ENCODE peak calls at places on chromosomes 7 and 10, in four cellular contexts. E, Q, G and N are unnamed samples.

GRCh38 chr7:42235734-42236133 is 1.3 kb downstream of the GLI3 start:
- DNase-seq in G (peak; percentile 38), E (peak; percentile 47), Q (peak; percentile 39), N (peak; percentile 31)

GRCh38 chr7:2771274-2771711 is 72.8 kb downstream of the GNA12 start:
- DNase-seq in Q (no peak), G (no peak), E (no peak), N (no peak)

GRCh38 chr7:66204822-66205735 is at the start of gene TPST1:
- DNase-seq in Q (peak; percentile 98), E (peak; percentile 91), G (peak; percentile 82), N (peak; percentile 94)

GRCh38 chr7:51023547-51023946 is 240.9 kb upstream of the GRB10 start:
- DNase-seq in Q (no peak), E (no peak), G (no peak), N (no peak)

GRCh38 chr7:13016633-13017324 is 329.3 kb downstream of the ARL4A start:
- DNase-seq in E (peak; percentile 62), G (peak; percentile 28), Q (peak; percentile 26), N (no peak)

GRCh38 chr7:142750321-142750938 is 1.2 kb downstream of the PRSS1 start:
- DNase-seq in E (no peak), G (no peak), Q (no peak), N (no peak)

GRCh38 chr7:89401099-89401498 is 605.6 kb upstream of the TEX47 start:
- DNase-seq in E (no peak), Q (no peak), G (no peak), N (no peak)

GRCh38 chr10:63384001-63384400 is 81.8 kb downstream of the JMJD1C start:
- DNase-seq in G (no peak), Q (no peak), E (no peak), N (no peak)

GRCh38 chr10:70984986-70985719 is 96.8 kb upstream of the PCBD1 start:
- DNase-seq in E (no peak), Q (no peak), G (no peak), N (no peak)

GRCh38 chr10:5563991-5564536 is 39.3 kb downstream of the CALML3 start:
- DNase-seq in G (peak; percentile 93), Q (no peak), E (peak; percentile 95), N (no peak)

GRCh38 chr7:74254858-74255379 is 720 bp upstream of the RFC2 start:
- DNase-seq in E (no peak), Q (no peak), G (no peak), N (no peak)

GRCh38 chr7:128137096-128137655 is 103.9 kb upstream of the LEP start:
- DNase-seq in Q (no peak), E (peak; percentile 78), G (no peak), N (no peak)

GRCh38 chr7:45143616-45144015 is 14.0 kb upstream of the RAMP3 start:
- DNase-seq in G (peak; percentile 54), E (peak; percentile 88), Q (no peak), N (no peak)

GRCh38 chr7:15131661-15132060 is 229.1 kb upstream of the DGKB start:
- DNase-seq in E (no peak), Q (no peak), G (no peak), N (no peak)

GRCh38 chr7:50399206-50399605 is 50.9 kb downstream of the FIGNL1 start:
- DNase-seq in E (no peak), G (no peak), Q (no peak), N (no peak)

GRCh38 chr7:75732764-75733630 is 5.7 kb downstream of the HIP1 start:
- DNase-seq in G (peak; percentile 84), E (peak; percentile 97), Q (no peak), N (no peak)

GRCh38 chr10:93026072-93026471 is 34.5 kb upstream of the CYP26C1 start:
- DNase-seq in Q (no peak), G (no peak), E (no peak), N (no peak)

GRCh38 chr7:120611959-120612358 is 246.0 kb downstream of the TSPAN12 start:
- DNase-seq in G (no peak), E (no peak), Q (no peak), N (no peak)

GRCh38 chr7:37201876-37202198 is 246.8 kb downstream of the ELMO1 start:
- DNase-seq in E (no peak), G (no peak), Q (no peak), N (no peak)

GRCh38 chr7:34851431-34851830 is 185.9 kb downstream of the DPY19L1 start:
- DNase-seq in Q (no peak), E (no peak), G (no peak), N (no peak)

GRCh38 chr10:18793951-18794350 is 134.7 kb downstream of the ARL5B start:
- DNase-seq in Q (peak; percentile 39), E (peak; percentile 32), G (peak; percentile 14), N (peak; percentile 71)

GRCh38 chr7:465710-466400 is 53.8 kb downstream of the PDGFA start:
- DNase-seq in G (no peak), Q (no peak), E (peak; percentile 32), N (no peak)

GRCh38 chr10:131818510-131819234 is 82.1 kb upstream of the PPP2R2D start:
- DNase-seq in E (no peak), G (no peak), Q (no peak), N (no peak)

GRCh38 chr10:12849351-12850181 is 151.9 kb downstream of the CCDC3 start:
- DNase-seq in E (no peak), G (peak; percentile 61), Q (no peak), N (no peak)

GRCh38 chr10:72688208-72688651 is 3.7 kb upstream of the MCU start:
- DNase-seq in Q (no peak), E (peak; percentile 87), G (peak; percentile 83), N (peak; percentile 25)

GRCh38 chr10:122504551-122504950 is 43.2 kb downstream of the HTRA1 start:
- DNase-seq in Q (no peak), G (peak; percentile 72), E (peak; percentile 94), N (peak; percentile 19)

GRCh38 chr10:96840841-96841518 is 8.9 kb downstream of the LCOR start:
- DNase-seq in Q (no peak), G (peak; percentile 87), E (no peak), N (no peak)

GRCh38 chr7:74364061-74364460 is 74.9 kb downstream of the CLIP2 start:
- DNase-seq in Q (peak; percentile 26), G (no peak), E (peak; percentile 17), N (no peak)

GRCh38 chr10:11823122-11823988 is at the start of gene PROSER2:
- DNase-seq in Q (peak; percentile 73), E (peak; percentile 78), G (peak; percentile 66), N (peak; percentile 86)

GRCh38 chr7:85094046-85094720 is 92.7 kb downstream of the SEMA3D start:
- DNase-seq in G (no peak), Q (no peak), E (no peak), N (no peak)

GRCh38 chr10:132644544-132645530 is 107.2 kb downstream of the INPP5A start:
- DNase-seq in Q (no peak), E (no peak), G (no peak), N (no peak)

GRCh38 chr10:79221110-79222051 is 125.9 kb upstream of the PPIF start:
- DNase-seq in G (no peak), E (peak; percentile 91), Q (peak; percentile 85), N (no peak)

GRCh38 chr10:47013469-47014169 is 102.4 kb downstream of the PTPN20 start:
- DNase-seq in G (no peak), Q (no peak), E (peak; percentile 77), N (no peak)

GRCh38 chr10:104304927-104305326 is 33.3 kb downstream of the ITPRIP start:
- DNase-seq in Q (no peak), E (no peak), G (no peak), N (no peak)

GRCh38 chr7:55472928-55473725 is 99.2 kb downstream of the VOPP1 start:
- DNase-seq in E (no peak), Q (no peak), G (no peak), N (no peak)

GRCh38 chr7:139823855-139824670 is 5.0 kb upstream of the TBXAS1 start:
- DNase-seq in E (no peak), G (no peak), Q (no peak), N (no peak)

GRCh38 chr7:5824297-5824610 is 42.8 kb upstream of the RNF216 start:
- DNase-seq in G (no peak), E (no peak), Q (no peak), N (no peak)

GRCh38 chr10:773562-774161 is 84.2 kb upstream of the DIP2C start:
- DNase-seq in G (no peak), Q (no peak), E (no peak), N (no peak)

GRCh38 chr10:35331894-35332640 is 4.2 kb upstream of the CCNY start:
- DNase-seq in G (peak; percentile 94), Q (no peak), E (peak; percentile 96), N (peak; percentile 47)

DNA sequence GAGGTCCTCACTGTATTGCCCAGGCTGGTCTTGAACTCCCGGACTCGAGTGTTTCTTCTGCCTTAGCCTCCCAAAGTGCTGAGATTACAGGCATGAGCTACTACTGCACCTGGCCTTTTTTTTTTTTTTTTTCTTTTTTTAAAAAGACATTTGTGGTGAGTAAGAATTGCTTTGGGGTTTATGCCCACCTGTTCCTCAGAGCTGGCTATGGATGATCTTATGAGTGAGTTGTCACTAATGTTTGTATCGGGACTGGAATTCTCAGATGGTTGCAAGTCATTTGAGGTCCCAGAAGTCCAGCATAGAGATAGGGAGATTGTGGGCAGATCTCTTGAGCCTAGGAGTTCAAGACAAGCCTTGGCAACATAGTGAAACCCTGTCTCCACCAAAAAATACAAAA is 35.2 kb downstream of the ZRANB1 start:
- DNase-seq in E (no peak), Q (no peak), G (no peak), N (no peak)
- H3K27ac ChIP-seq in E (no peak overlapping the region), Q (no peak overlapping the region), G (no peak overlapping the region), N (no peak overlapping the region)

GRCh38 chr7:108331971-108332370 is 124.3 kb downstream of the NRCAM start:
- DNase-seq in Q (no peak), E (no peak), G (no peak), N (no peak)
- TF ChIP-seq EZH2 in Q (no peak), E (no peak), G (no peak), N (no peak)

GRCh38 chr10:45491061-45491460 is 117.0 kb downstream of the ALOX5 start:
- DNase-seq in G (peak; percentile 16), Q (no peak), E (no peak), N (no peak)
- H3K9me3 ChIP-seq in G (peaks cover 4% of the 10 kb centered on the region), Q (peaks cover 5% of the 10 kb centered on the region), E (no peaks in the 10 kb centered on the region), N (peaks cover 6% of the 10 kb centered on the region)

DNA sequence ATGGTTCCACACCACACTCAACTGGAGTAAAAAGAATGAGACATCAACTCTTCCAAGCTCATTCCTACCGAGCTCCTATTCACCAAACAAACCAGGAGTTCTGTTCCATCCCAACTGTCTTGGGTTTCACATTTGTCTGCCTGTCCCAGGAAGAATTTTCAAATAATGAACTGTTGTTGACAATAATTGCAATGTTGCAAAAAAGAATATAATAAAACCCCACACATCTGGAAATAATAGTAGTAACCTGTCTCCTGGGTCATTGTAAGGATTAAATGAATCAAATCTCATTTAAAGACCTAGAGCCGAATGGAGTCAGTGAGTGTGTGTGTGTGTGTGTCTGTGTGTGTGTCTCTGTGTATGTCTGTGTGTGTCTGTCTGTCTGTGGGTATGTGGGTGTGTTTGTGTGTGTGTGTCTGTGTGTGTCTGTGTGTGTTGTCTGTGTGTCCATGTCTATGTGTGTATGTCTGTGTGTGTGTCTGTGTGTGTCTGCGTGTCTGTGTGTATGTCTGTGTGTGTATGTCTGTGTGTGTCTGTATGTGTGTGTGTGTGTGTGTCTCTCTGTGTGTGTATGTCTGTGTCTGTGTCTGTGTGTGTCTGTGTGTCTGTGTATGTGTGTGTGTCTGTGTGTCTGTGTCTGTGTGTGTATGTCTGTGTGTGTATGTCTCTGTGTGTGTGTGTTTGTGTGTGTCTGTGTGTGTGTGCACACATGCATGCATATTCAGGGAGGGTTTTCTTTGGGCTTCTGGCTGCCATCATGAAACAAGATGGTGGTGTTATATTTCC is 52.7 kb downstream of the TMEM130 start:
- DNase-seq in G (no peak), Q (no peak), E (no peak), N (no peak)
- H3K27ac ChIP-seq in G (no peak overlapping the region), Q (no peak overlapping the region), E (no peak overlapping the region), N (no peak overlapping the region)